ENCODE peak calls at places on chromosomes 5 and 9, in seven cellular contexts. S is neural progenitor cell, H is prostate gland, W is neural crest cell, Y is left ventricle myocardium inferior, Q is WTC11, J is tibial nerve. A is an unnamed sample.

GRCh38 chr9:92952861-92953620 is 5.7 kb downstream of the FGD3 start:
- DNase-seq in S (no peak), H (no peak), W (no peak), Y (no peak), Q (no peak), J (no peak), A (no peak)

GRCh38 chr9:121929893-121930875 is 162.9 kb downstream of the TTLL11 start:
- DNase-seq in S (peak), H (no peak), W (peak), Y (no peak), Q (peak), J (no peak), A (no peak)

GRCh38 chr5:150789943-150790611 is 11.5 kb downstream of the SMIM3 start:
- DNase-seq in S (peak), H (peak), W (no peak), Y (no peak), Q (no peak), J (no peak), A (no peak)

GRCh38 chr5:56055859-56056258 is 61.1 kb upstream of the IL6ST start:
- DNase-seq in S (no peak), H (no peak), W (no peak), Y (no peak), Q (no peak), J (no peak), A (no peak)

GRCh38 chr9:92506184-92506857 is 24.0 kb upstream of the ASPN start:
- DNase-seq in S (no peak), H (no peak), W (no peak), Y (no peak), Q (no peak), J (no peak), A (no peak)

GRCh38 chr9:16268037-16269010 is 602.1 kb downstream of the BNC2 start:
- DNase-seq in S (no peak), H (no peak), W (no peak), Y (no peak), Q (no peak), J (no peak), A (no peak)

GRCh38 chr9:15697459-15697858 is 144.6 kb downstream of the CCDC171 start:
- DNase-seq in S (no peak), H (no peak), W (no peak), Y (no peak), Q (no peak), J (no peak), A (no peak)

GRCh38 chr5:60516688-60517087 is 183.3 kb downstream of the DEPDC1B start:
- DNase-seq in S (peak), H (no peak), W (no peak), Y (no peak), Q (peak), J (no peak), A (no peak)

GRCh38 chr5:119377066-119377465 is 21.2 kb downstream of the TNFAIP8 start:
- DNase-seq in S (no peak), H (no peak), W (no peak), Y (no peak), Q (no peak), J (no peak), A (no peak)
- TF ChIP-seq CTCF in S (no peak), H (no peak), W (no peak), Y (no peak), Q (no peak), J (no peak), A (no peak)

GRCh38 chr9:33443504-33444154 is 3.8 kb downstream of the AQP3 start:
- DNase-seq in S (no peak), H (no peak), W (no peak), Y (no peak), Q (no peak), J (no peak), A (no peak)

GRCh38 chr9:33442125-33442524 is 5.3 kb downstream of the AQP3 start:
- DNase-seq in S (no peak), H (no peak), W (no peak), Y (no peak), Q (no peak), J (no peak), A (no peak)

GRCh38 chr9:33440609-33441008 is 6.8 kb downstream of the AQP3 start:
- DNase-seq in S (no peak), H (no peak), W (no peak), Y (no peak), Q (no peak), J (no peak), A (no peak)

GRCh38 chr9:33445389-33445881 is 2.0 kb downstream of the AQP3 start:
- DNase-seq in S (no peak), H (peak), W (no peak), Y (no peak), Q (no peak), J (no peak), A (no peak)

DNA sequence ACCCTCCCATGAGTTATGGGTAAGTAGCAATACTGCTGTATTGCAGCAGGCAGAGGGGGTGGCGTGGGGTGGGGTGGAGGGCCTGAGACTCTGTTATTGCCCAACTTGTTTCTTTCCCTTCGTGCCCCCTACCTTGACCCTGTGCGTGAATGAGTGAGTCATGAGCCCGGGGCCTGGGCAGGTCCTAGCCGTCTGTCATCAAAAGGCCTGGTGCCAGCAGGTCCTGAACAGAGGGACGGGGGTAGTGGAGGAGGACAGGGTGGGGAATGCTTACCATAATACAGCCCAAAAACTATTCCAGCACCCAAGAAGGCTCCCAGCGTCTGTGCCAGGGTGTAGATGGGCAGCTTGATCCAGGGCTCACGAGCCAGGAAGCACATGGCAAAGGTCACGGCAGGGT is 4.3 kb downstream of the AQP3 start:
- DNase-seq in S (no peak), H (no peak), W (no peak), Y (no peak), Q (no peak), J (no peak), A (no peak)
- TF ChIP-seq CTCF in S (no peak), H (no peak), W (no peak), Y (no peak), Q (no peak), J (no peak), A (no peak)

GRCh38 chr9:87813119-87813463 is 69.6 kb upstream of the SPATA31E1 start:
- DNase-seq in S (no peak), H (no peak), W (no peak), Y (no peak), Q (no peak), J (no peak), A (peak)
- TF ChIP-seq CTCF in S (no peak), H (no peak), W (peak), Y (no peak), Q (no peak), J (no peak), A (no peak)

GRCh38 chr5:11048760-11049159 is 287.7 kb upstream of the DAP start:
- DNase-seq in S (no peak), H (no peak), W (no peak), Y (no peak), Q (peak), J (no peak), A (no peak)
- TF ChIP-seq CTCF in S (peak), H (no peak), W (no peak), Y (no peak), Q (no peak), J (no peak), A (no peak)

GRCh38 chr5:7871560-7872113 is 2.7 kb downstream of the MTRR start:
- DNase-seq in S (no peak), H (no peak), W (no peak), Y (no peak), Q (no peak), J (no peak), A (no peak)
- TF ChIP-seq CTCF in S (no peak), H (no peak), W (no peak), Y (no peak), Q (no peak), J (no peak), A (no peak)

GRCh38 chr5:97839338-97840081 is 656.5 kb upstream of the RIOK2 start:
- DNase-seq in S (no peak), H (no peak), W (no peak), Y (no peak), Q (no peak), J (no peak), A (no peak)

GRCh38 chr5:97846646-97847045 is 663.6 kb upstream of the RIOK2 start:
- DNase-seq in S (no peak), H (no peak), W (no peak), Y (no peak), Q (no peak), J (no peak), A (no peak)

GRCh38 chr5:97842687-97843086 is 659.6 kb upstream of the RIOK2 start:
- DNase-seq in S (no peak), H (no peak), W (no peak), Y (no peak), Q (no peak), J (no peak), A (no peak)

GRCh38 chr5:97840643-97841042 is 657.6 kb upstream of the RIOK2 start:
- DNase-seq in S (no peak), H (no peak), W (no peak), Y (no peak), Q (no peak), J (no peak), A (no peak)

GRCh38 chr5:97844797-97845196 is 661.8 kb upstream of the RIOK2 start:
- DNase-seq in S (peak), H (no peak), W (no peak), Y (no peak), Q (peak), J (no peak), A (no peak)
- TF ChIP-seq CTCF in S (peak), H (no peak), W (no peak), Y (no peak), Q (no peak), J (no peak), A (no peak)

GRCh38 chr5:168670881-168671575 is 91.9 kb upstream of the PANK3 start:
- DNase-seq in S (peak), H (no peak), W (no peak), Y (no peak), Q (peak), J (no peak), A (no peak)
- TF ChIP-seq CTCF in S (peak), H (no peak), W (no peak), Y (no peak), Q (no peak), J (no peak), A (no peak)

DNA sequence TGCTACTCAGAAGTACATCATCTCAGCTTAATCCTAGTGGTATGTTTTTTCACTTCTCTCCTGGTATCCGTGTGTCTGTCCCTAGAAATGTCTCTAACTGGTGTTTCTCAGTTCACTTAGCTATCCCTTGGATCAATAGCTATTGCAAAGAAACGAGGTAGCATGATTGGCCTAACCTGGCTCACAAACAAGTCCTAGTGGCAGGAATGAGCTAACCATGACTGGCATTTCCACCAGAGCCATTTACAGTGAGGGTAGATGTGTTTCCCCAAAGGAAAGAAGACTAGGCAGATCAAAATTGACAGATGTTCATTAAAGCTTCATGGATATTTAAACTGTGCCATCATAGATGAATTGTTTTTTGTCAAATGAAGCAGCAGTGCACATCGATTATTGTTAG is 82.5 kb downstream of the PALM2AKAP2 start:
- DNase-seq in S (no peak), H (no peak), W (no peak), Y (no peak), Q (no peak), J (no peak), A (no peak)
- TF ChIP-seq CTCF in S (no peak), H (no peak), W (no peak), Y (peak), Q (no peak), J (no peak), A (no peak)

A was measured in osteocyte.